ENCODE peak calls at places on chromosomes 11 and 22, in six cellular contexts. W, N, H, A, P and X are unnamed samples.

GRCh38 chr22:28034760-28035401 is 115.8 kb upstream of the PITPNB start:
- DNase-seq in A (peak; percentile 89), N (peak; percentile 39), W (peak; percentile 39), P (peak; percentile 53), H (peak; percentile 65), X (peak; percentile 70)

GRCh38 chr11:74620537-74620936 is 28.2 kb downstream of the POLD3 start:
- DNase-seq in N (no peak), W (no peak), H (no peak), A (no peak), P (no peak), X (no peak)

GRCh38 chr11:85826096-85826855 is 15.3 kb upstream of the SYTL2 start:
- DNase-seq in H (no peak), W (no peak), P (no peak), N (no peak), A (no peak), X (peak; percentile 54)

GRCh38 chr11:80379620-80380278 is 938.9 kb upstream of the TENM4 start:
- DNase-seq in A (no peak), P (no peak), H (no peak), N (no peak), W (no peak), X (no peak)

GRCh38 chr11:45092901-45093760 is 53.3 kb upstream of the PRDM11 start:
- DNase-seq in N (no peak), A (no peak), P (no peak), W (no peak), H (no peak), X (no peak)

GRCh38 chr22:47367993-47368945 is 605.8 kb downstream of the TBC1D22A start:
- DNase-seq in A (no peak), H (no peak), P (peak; percentile 14), N (no peak), W (peak; percentile 6), X (peak; percentile 5)

GRCh38 chr11:88799749-88800500 is 265.9 kb downstream of the GRM5 start:
- DNase-seq in W (no peak), P (no peak), H (no peak), A (no peak), N (no peak), X (no peak)

GRCh38 chr11:9613830-9614762 is 40.6 kb downstream of the WEE1 start:
- DNase-seq in P (peak; percentile 92), N (peak; percentile 88), A (peak; percentile 90), W (peak; percentile 92), H (peak; percentile 89), X (peak; percentile 86)

GRCh38 chr11:47355283-47356128 is 3.0 kb upstream of the MYBPC3 start:
- DNase-seq in P (peak; percentile 94), W (peak; percentile 99), N (peak; percentile 95), H (peak; percentile 93), A (peak; percentile 94), X (peak; percentile 98)

DNA sequence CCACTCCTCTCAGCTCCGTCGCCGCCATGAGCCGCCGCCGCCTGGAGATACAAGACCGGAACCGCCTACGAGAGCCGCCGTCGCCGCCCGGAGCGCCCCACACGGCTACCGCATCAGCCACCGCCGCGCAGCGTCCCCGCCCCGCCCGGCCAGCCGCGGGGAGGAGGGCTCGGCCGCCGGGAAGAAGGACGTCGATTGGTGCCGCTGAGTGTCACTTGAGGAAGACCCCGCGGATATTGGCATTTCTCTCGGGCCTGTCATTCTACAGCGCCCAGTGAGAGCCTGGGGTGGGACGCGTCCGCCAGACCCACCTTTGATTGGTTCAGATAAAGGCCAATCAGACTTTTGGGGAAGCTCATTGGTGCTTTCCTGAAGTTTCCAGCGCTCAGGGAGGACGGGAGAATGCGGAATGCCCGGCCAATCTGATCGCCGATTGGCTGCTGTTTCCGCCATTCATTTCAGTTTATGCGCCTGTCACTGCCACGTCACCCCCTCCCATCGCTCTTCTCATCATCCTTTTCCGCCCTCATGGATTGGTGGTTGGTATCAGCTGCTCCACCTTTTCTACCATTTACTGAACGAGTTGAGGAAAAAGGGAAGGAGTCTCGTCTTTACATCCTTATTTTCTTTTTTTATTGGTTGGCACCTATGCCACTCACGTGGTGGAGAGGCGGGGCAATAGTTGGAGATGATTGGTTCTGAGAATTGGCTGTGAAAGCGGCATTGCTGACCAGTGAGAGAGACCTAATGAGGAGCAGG is at the start of gene OSBP:
- DNase-seq in H (peak; percentile 99), A (peak; percentile 100), W (peak; percentile 100), N (peak; percentile 99), P (peak; percentile 99), X (peak; percentile 100)
- TF ChIP-seq CTCF in H (no peak), A (no peak), W (no peak), N (no peak), P (peak; percentile 4), X (peak; percentile 34)

GRCh38 chr11:72989727-72990126 is 152.4 kb downstream of the FCHSD2 start:
- DNase-seq in H (no peak), P (no peak), N (no peak), W (no peak), A (no peak), X (peak; percentile 24)
- H3K27me3 ChIP-seq in H (no peaks in the 10 kb centered on the region), P (no peaks in the 10 kb centered on the region), N (no peaks in the 10 kb centered on the region), W (no peaks in the 10 kb centered on the region), A (no peaks in the 10 kb centered on the region), X (no peaks in the 10 kb centered on the region)

GRCh38 chr11:93784152-93784934 is at the start of gene MED17:
- DNase-seq in N (peak; percentile 93), A (peak; percentile 95), H (peak; percentile 94), P (peak; percentile 94), W (peak; percentile 96), X (peak; percentile 97)
- TF ChIP-seq CTCF in N (peak; percentile 44), A (peak; percentile 44), H (peak; percentile 13), P (peak; percentile 46), W (peak; percentile 26), X (peak; percentile 35)

GRCh38 chr22:29757096-29757495 is 9.7 kb downstream of the ZMAT5 start:
- DNase-seq in N (no peak), W (no peak), A (no peak), P (no peak), H (no peak), X (no peak)

GRCh38 chr22:29758068-29758622 is 8.7 kb downstream of the ZMAT5 start:
- DNase-seq in W (no peak), A (no peak), P (no peak), N (no peak), H (no peak), X (no peak)

GRCh38 chr22:29756341-29756740 is 10.5 kb downstream of the ZMAT5 start:
- DNase-seq in N (no peak), W (no peak), A (no peak), P (no peak), H (no peak), X (no peak)

GRCh38 chr22:29755889-29756288 is 10.9 kb downstream of the ZMAT5 start:
- DNase-seq in W (no peak), P (no peak), A (no peak), N (no peak), H (no peak), X (no peak)

DNA sequence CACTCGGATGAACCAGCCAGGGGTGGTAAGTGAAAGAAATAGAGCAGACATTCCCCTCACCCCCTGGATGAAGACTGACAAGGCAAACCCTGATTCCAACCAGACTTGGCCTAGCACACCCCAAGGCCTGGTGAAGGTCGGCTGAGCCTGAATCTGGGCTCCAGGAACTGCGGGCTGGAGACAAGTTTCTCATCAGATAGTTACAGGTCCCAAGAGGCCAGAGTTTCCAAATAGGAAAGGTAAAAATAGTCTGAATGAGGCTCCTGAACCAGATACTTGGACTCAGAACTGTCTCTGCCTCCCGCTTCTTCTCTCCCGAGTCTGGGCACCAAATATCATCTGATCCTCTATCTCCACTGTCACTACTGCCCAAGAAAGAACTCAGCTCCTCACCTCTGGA is 7.8 kb downstream of the ZMAT5 start:
- DNase-seq in N (no peak), A (no peak), W (no peak), P (no peak), H (no peak), X (no peak)
- H3K27me3 ChIP-seq in N (no peaks in the 10 kb centered on the region), A (no peaks in the 10 kb centered on the region), W (no peaks in the 10 kb centered on the region), P (no peaks in the 10 kb centered on the region), H (no peaks in the 10 kb centered on the region), X (no peaks in the 10 kb centered on the region)

GRCh38 chr11:20627026-20627425 is 27.6 kb downstream of the SLC6A5 start:
- DNase-seq in A (no peak), H (no peak), W (no peak), P (no peak), N (no peak), X (no peak)

GRCh38 chr11:20632169-20632532 is 32.7 kb downstream of the SLC6A5 start:
- DNase-seq in P (no peak), A (no peak), H (no peak), N (no peak), W (no peak), X (no peak)

GRCh38 chr11:20634781-20635180 is 34.6 kb upstream of the NELL1 start:
- DNase-seq in N (no peak), P (no peak), H (no peak), W (no peak), A (no peak), X (no peak)

GRCh38 chr11:20634044-20634443 is 34.6 kb downstream of the SLC6A5 start:
- DNase-seq in A (no peak), H (no peak), N (no peak), P (no peak), W (no peak), X (no peak)

DNA sequence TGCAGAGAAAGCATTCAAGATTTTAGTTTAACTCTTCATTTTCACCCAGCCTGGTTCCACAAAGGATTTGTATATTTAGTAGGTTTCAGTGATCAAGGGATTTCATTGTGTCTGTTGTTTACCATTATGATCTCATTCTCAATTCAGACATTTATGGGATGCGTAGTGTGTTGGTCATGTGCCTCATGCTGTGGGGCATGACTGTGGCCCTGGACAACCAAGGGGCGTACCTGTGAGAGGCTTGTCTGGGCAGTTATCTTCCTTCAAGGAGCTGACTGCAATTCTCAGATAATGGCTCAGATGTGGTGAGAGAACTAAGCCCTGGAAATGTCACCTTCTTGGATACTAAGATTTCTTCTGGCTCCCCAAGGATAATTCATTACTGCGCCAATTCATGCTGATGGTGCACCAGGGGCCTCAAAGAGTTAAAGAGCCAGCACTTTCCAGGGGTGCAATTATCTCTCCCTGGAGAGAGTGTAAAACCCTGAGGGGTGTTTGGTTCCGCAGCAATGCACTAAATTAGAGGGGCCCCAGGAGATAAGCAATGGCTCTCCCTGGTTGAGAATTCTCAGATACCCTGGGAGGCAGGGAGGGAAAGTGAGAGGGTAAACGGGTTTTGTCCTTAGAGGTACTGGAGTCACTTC is 32.2 kb downstream of the SLC6A5 start:
- DNase-seq in A (no peak), W (no peak), P (no peak), H (no peak), N (no peak), X (no peak)
- TF ChIP-seq CTCF in A (no peak), W (no peak), P (no peak), H (no peak), N (no peak), X (no peak)